ENCODE peak calls at places on chromosomes 12 and 14, in five cellular contexts. U, S, F, E and Z are unnamed samples.

GRCh38 chr14:52716160-52716559 is 9.2 kb downstream of the PSMC6 start:
- DNase-seq in U (no peak), S (no peak), F (no peak), E (no peak), Z (no peak)

GRCh38 chr14:60184597-60185555 is 19.7 kb upstream of the DHRS7 start:
- DNase-seq in U (no peak), S (no peak), F (no peak), E (no peak), Z (peak; percentile 65)

GRCh38 chr14:68716698-68717097 is 76.2 kb downstream of the ZFP36L1 start:
- DNase-seq in U (no peak), S (no peak), F (no peak), E (no peak), Z (no peak)

GRCh38 chr12:46430340-46430948 is 57.9 kb upstream of the SLC38A2 start:
- DNase-seq in U (peak; percentile 78), S (no peak), F (peak; percentile 84), E (peak; percentile 91), Z (peak; percentile 89)

GRCh38 chr14:32102152-32102787 is 25.2 kb downstream of the ARHGAP5 start:
- DNase-seq in U (no peak), S (no peak), F (no peak), E (no peak), Z (no peak)

GRCh38 chr12:40137252-40137651 is 31.4 kb upstream of the SLC2A13 start:
- DNase-seq in U (peak; percentile 6), S (no peak), F (no peak), E (no peak), Z (peak; percentile 21)

GRCh38 chr14:72454388-72454787 is 439.5 kb downstream of the DPF3 start:
- DNase-seq in U (no peak), S (no peak), F (no peak), E (no peak), Z (no peak)

GRCh38 chr12:112916270-112916669 is 9.5 kb downstream of the OAS1 start:
- DNase-seq in U (no peak), S (no peak), F (no peak), E (peak; percentile 63), Z (peak; percentile 11)

GRCh38 chr14:48417715-48418500 is 742.5 kb upstream of the MDGA2 start:
- DNase-seq in U (no peak), S (no peak), F (no peak), E (no peak), Z (no peak)

GRCh38 chr14:87133073-87133815 is 859.7 kb downstream of the GALC start:
- DNase-seq in U (peak; percentile 91), S (no peak), F (peak; percentile 87), E (peak; percentile 23), Z (peak; percentile 98)

GRCh38 chr12:95763809-95764253 is 26.7 kb downstream of the NTN4 start:
- DNase-seq in U (peak; percentile 80), S (no peak), F (peak; percentile 86), E (peak; percentile 70), Z (peak; percentile 92)

GRCh38 chr12:128737292-128737966 is 86.3 kb downstream of the SLC15A4 start:
- DNase-seq in U (no peak), S (no peak), F (no peak), E (no peak), Z (no peak)

GRCh38 chr14:24761141-24761540 is 127.2 kb upstream of the GZMB start:
- DNase-seq in U (no peak), S (no peak), F (no peak), E (no peak), Z (no peak)

GRCh38 chr12:65568517-65568916 is 255.8 kb upstream of the HMGA2 start:
- DNase-seq in U (no peak), S (no peak), F (peak; percentile 93), E (no peak), Z (no peak)

GRCh38 chr12:51368640-51369517 is 22.3 kb downstream of the GALNT6 start:
- DNase-seq in U (no peak), S (peak; percentile 36), F (peak; percentile 55), E (peak; percentile 53), Z (no peak)

GRCh38 chr12:23423097-23423687 is 526.3 kb downstream of the SOX5 start:
- DNase-seq in U (no peak), S (no peak), F (no peak), E (no peak), Z (no peak)

GRCh38 chr12:112294793-112295192 is 87.4 kb downstream of the HECTD4 start:
- DNase-seq in U (peak; percentile 13), S (no peak), F (peak; percentile 15), E (peak; percentile 47), Z (peak; percentile 55)

GRCh38 chr12:38905480-38906351 is at the start of gene CPNE8:
- DNase-seq in U (peak; percentile 69), S (peak; percentile 64), F (peak; percentile 60), E (peak; percentile 82), Z (peak; percentile 33)

GRCh38 chr12:120799417-120800045 is 73.9 kb downstream of the ACADS start:
- DNase-seq in U (no peak), S (no peak), F (no peak), E (no peak), Z (no peak)

GRCh38 chr14:31265701-31266398 is 58.3 kb upstream of the HECTD1 start:
- DNase-seq in U (peak; percentile 51), S (no peak), F (peak; percentile 60), E (no peak), Z (no peak)

GRCh38 chr12:111624540-111624939 is 25.4 kb upstream of the ATXN2 start:
- DNase-seq in U (no peak), S (no peak), F (no peak), E (no peak), Z (no peak)

GRCh38 chr12:52280796-52281560 is 6.5 kb downstream of the KRT86 start:
- DNase-seq in U (peak; percentile 99), S (peak; percentile 39), F (peak; percentile 97), E (peak; percentile 97), Z (peak; percentile 95)

GRCh38 chr14:20657216-20658211 is 16.0 kb upstream of the OR6S1 start:
- DNase-seq in U (no peak), S (no peak), F (no peak), E (no peak), Z (peak; percentile 7)
- TF ChIP-seq CTCF in U (no peak), S (no peak), F (no peak), E (no peak), Z (no peak)

DNA sequence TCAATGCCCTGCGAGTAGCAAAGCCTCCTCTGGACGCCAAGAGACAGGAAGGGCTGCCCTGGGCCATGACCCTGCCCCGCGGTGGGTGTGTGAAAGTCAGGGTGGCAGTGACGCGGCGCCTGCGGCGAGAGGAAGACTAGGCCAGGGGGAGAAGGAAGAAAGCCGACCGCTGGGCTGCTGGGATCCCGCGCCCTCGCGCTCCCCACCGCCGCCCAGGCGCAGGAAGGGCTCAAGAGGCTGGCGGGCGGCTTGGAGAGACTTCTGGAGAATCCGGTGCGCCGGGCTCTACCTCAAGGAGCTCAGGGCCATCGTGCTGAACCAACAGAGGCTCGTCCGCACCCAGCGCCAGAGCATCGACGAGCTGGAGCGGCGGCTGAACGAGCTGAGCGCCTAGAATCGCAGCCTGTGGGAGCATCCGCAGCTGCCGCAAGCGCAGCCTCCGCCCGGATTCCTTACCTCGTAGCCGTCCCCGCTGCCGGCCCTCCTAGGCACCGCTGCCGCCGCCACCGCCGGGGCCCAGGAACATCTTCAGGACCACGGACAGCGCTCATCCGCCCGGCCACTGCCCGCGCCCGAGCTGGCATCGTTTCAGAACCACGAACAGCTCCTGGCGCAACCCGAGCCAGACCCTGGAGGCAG is 105.0 kb upstream of the PRB2 start:
- DNase-seq in U (peak; percentile 46), S (no peak), F (peak; percentile 74), E (peak; percentile 71), Z (peak; percentile 25)
- TF ChIP-seq CTCF in U (no peak), S (no peak), F (no peak), E (no peak), Z (no peak)

GRCh38 chr12:26123482-26123980 is 1.3 kb downstream of the BHLHE41 start:
- DNase-seq in U (no peak), S (no peak), F (no peak), E (peak; percentile 39), Z (peak; percentile 43)
- TF ChIP-seq CTCF in U (no peak), S (no peak), F (no peak), E (no peak), Z (no peak)

GRCh38 chr14:77376771-77377501 is at the start of the genes SAMD15 and TMED8:
- DNase-seq in U (peak; percentile 81), S (peak; percentile 25), F (peak; percentile 87), E (peak; percentile 84), Z (peak; percentile 79)
- TF ChIP-seq CTCF in U (peak; percentile 26), S (peak; percentile 32), F (peak; percentile 21), E (peak; percentile 4), Z (no peak)

DNA sequence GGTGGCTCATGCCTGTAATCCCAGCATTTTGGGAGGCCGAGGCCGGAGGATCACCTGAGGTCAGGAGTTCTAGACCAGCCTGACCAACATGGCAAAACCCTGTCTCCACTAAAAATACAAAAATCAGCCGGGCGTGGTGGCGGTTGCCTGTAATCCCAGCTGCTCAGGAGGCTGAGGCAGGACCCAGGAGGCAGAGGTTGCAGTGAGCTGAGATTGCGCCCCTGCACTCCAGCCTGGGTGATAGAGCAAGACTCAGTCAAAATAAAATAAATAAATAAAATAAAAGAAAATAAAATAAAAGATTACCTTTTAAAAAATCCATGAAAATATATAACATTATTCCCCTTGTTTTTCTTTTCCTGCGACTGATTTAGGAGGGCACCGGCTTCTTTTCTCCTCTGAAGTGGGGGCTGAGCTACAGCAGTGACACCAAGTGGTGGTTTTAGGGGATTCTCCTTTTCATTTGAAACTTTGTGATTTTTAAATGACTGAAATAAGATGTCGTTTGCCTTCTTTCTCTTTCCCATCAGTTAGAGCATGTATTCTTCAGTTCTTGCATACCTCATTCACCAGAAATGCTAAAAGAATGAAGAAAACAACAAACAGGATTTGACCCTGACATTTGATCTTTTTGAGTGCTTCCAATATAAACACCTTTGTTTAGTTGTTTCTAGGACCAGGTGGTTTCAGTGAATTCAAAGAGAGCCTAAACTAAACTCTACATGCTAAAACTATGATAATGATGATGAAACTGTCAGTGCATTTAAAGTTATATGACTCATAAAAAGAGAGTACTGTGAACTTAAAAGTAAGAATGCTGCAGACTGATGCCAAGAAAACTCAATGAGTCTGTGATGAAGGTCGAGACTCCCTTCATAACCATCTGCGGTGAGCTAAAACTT is 22.6 kb upstream of the PKP2 start:
- DNase-seq in U (no peak), S (no peak), F (peak; percentile 93), E (peak; percentile 40), Z (no peak)
- TF ChIP-seq CTCF in U (peak; percentile 19), S (no peak), F (peak; percentile 46), E (peak; percentile 62), Z (peak; percentile 3)

DNA sequence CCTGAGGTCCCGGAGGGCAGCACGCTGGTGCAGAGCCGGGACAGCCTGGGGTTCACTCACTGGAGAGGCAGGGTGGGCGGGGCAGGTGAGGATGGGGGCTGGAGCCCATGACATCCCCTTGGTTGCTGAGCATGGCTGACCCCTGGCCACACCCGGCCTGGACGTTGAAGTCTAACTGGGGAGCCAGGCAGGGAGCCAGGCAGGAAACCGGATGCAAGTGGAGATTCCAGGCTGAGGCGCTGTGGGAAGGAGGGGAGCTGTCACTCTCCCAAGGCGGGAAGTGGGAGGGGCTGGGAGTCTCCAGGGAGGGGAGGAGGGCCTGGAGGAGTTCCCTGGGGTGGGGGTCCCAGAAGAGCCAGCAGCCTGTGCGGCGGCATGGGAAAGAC is 7.7 kb upstream of the INF2 start:
- DNase-seq in U (peak; percentile 80), S (peak; percentile 66), F (peak; percentile 79), E (peak; percentile 79), Z (peak; percentile 78)
- TF ChIP-seq CTCF in U (no peak), S (no peak), F (no peak), E (no peak), Z (no peak)

GRCh38 chr12:74747305-74747704 is 209.7 kb downstream of the ATXN7L3B start:
- DNase-seq in U (peak; percentile 3), S (no peak), F (peak; percentile 70), E (peak; percentile 12), Z (peak; percentile 13)
- TF ChIP-seq CTCF in U (peak; percentile 10), S (no peak), F (peak; percentile 54), E (no peak), Z (no peak)

GRCh38 chr14:61477845-61478438 is 156.6 kb downstream of the PRKCH start:
- DNase-seq in U (peak; percentile 52), S (peak; percentile 81), F (no peak), E (peak; percentile 64), Z (peak; percentile 73)
- TF ChIP-seq CTCF in U (no peak), S (no peak), F (no peak), E (no peak), Z (no peak)